ENCODE peak calls at places on chromosomes 12 and 14, in four cellular contexts. One of them, this sample, is unnamed.

GRCh38 chr14:20998674-20999366 is at the start of gene SLC39A2:
- DNase-seq in suprapubic skin: peak
- DNase-seq in psoas muscle: peak
- DNase-seq in uterus: no peak
- DNase-seq in this sample: no peak

GRCh38 chr12:89469361-89469760 is 55.2 kb downstream of the GALNT4 start:
- DNase-seq in suprapubic skin: no peak
- DNase-seq in psoas muscle: no peak
- DNase-seq in uterus: no peak
- DNase-seq in this sample: no peak

GRCh38 chr12:64232201-64232600 is 10.1 kb upstream of the KICS2 start:
- DNase-seq in suprapubic skin: no peak
- DNase-seq in psoas muscle: no peak
- DNase-seq in uterus: no peak
- DNase-seq in this sample: no peak

GRCh38 chr12:110252716-110253115 is 28.3 kb upstream of the ATP2A2 start:
- DNase-seq in suprapubic skin: no peak
- DNase-seq in psoas muscle: no peak
- DNase-seq in uterus: no peak
- DNase-seq in this sample: no peak

GRCh38 chr12:129193263-129193871 is 340.1 kb downstream of the GLT1D1 start:
- DNase-seq in suprapubic skin: no peak
- DNase-seq in psoas muscle: no peak
- DNase-seq in uterus: no peak
- DNase-seq in this sample: no peak

GRCh38 chr12:65620026-65620425 is 204.3 kb upstream of the HMGA2 start:
- DNase-seq in suprapubic skin: no peak
- DNase-seq in psoas muscle: no peak
- DNase-seq in uterus: no peak
- DNase-seq in this sample: no peak

GRCh38 chr12:47903151-47903611 is 1.6 kb downstream of the VDR start:
- DNase-seq in suprapubic skin: no peak
- DNase-seq in psoas muscle: peak
- DNase-seq in uterus: no peak
- DNase-seq in this sample: no peak

GRCh38 chr14:57266060-57266459 is 2.6 kb downstream of the EXOC5 start:
- DNase-seq in suprapubic skin: no peak
- DNase-seq in psoas muscle: no peak
- DNase-seq in uterus: no peak
- DNase-seq in this sample: no peak

GRCh38 chr12:48285751-48286650 is 64.7 kb downstream of the ZNF641 start:
- DNase-seq in suprapubic skin: no peak
- DNase-seq in psoas muscle: no peak
- DNase-seq in uterus: no peak
- DNase-seq in this sample: no peak

GRCh38 chr12:131863711-131864396 is 30.6 kb upstream of the ULK1 start:
- DNase-seq in suprapubic skin: peak
- DNase-seq in psoas muscle: no peak
- DNase-seq in uterus: no peak
- DNase-seq in this sample: no peak

GRCh38 chr14:98940693-98941437 is 331.1 kb downstream of the BCL11B start:
- DNase-seq in suprapubic skin: peak
- DNase-seq in psoas muscle: no peak
- DNase-seq in uterus: no peak
- DNase-seq in this sample: no peak

GRCh38 chr14:64766430-64767151 is 62.4 kb downstream of the PLEKHG3 start:
- DNase-seq in suprapubic skin: no peak
- DNase-seq in psoas muscle: no peak
- DNase-seq in uterus: no peak
- DNase-seq in this sample: no peak

GRCh38 chr14:23894687-23895419 is 58.7 kb upstream of the DHRS4 start:
- DNase-seq in suprapubic skin: no peak
- DNase-seq in psoas muscle: no peak
- DNase-seq in uterus: no peak
- DNase-seq in this sample: no peak

GRCh38 chr14:23899788-23900187 is 53.8 kb upstream of the DHRS4 start:
- DNase-seq in suprapubic skin: no peak
- DNase-seq in psoas muscle: no peak
- DNase-seq in uterus: no peak
- DNase-seq in this sample: no peak

DNA sequence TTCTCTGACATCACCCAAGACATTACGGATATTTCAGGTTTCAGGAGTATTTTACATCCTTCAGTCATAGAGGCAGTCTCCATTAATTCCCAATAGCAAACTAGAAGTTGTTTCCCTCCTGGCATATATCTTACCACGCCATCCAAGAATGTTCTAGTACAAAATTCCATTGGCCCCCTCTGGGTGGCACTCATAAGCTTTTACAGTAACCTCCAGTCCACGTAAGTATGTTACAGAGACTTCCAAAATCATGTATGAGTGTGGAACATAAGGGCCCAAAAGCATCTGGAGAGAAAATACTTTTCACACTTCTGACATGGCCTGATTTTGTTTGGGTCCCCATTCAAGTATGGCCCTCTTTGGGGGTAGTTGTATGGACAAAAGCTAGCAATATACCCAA is 58.1 kb upstream of the DHRS4 start:
- DNase-seq in suprapubic skin: no peak
- DNase-seq in psoas muscle: no peak
- DNase-seq in uterus: no peak
- DNase-seq in this sample: no peak
- TF ChIP-seq CTCF in suprapubic skin: no peak
- TF ChIP-seq CTCF in psoas muscle: no peak
- TF ChIP-seq CTCF in uterus: no peak
- TF ChIP-seq CTCF in this sample: no peak

GRCh38 chr12:103751600-103751999 is 89.4 kb downstream of the NT5DC3 start:
- DNase-seq in suprapubic skin: no peak
- DNase-seq in psoas muscle: no peak
- DNase-seq in uterus: no peak
- DNase-seq in this sample: no peak
- TF ChIP-seq CTCF in suprapubic skin: no peak
- TF ChIP-seq CTCF in psoas muscle: no peak
- TF ChIP-seq CTCF in uterus: no peak
- TF ChIP-seq CTCF in this sample: no peak

DNA sequence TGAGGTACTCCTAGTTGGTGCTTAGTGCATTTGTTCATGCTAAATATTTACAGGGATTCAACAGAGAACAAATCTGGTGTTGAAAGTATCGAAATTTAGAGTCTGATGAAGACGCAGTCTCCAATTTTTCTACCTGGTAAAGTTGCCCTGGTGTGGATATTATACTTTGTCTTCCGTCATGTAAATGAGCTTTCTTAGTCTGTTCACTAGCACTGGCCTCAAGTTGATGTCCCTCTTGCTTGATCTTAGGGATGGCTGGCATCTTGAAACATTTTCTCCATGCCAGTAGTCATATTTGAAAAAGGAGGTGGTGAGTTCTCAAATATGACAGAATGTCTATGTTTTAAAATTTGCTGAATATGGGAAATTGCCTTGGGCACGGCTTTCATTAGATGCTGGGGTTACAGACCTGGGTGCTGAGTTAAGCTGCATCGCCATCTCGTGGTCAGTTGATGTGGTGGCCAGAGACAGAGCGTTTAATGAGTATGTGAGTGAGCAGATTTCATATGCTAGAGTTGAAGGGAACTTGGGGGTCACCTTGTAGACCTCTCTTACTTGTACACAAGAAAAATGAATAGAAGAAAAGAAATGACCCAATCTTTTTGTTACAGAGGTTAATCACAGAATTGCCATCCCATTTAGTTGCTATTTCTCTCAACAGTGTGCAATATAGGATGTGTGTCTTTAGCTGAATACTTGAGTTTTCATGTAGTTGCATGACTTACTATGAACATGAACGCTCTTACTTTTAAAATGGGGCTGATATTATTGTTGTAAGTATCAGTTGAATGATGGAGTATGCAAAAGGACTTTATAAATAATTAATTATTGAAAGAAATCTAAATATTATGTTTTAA is 172.8 kb upstream of the DCN start:
- DNase-seq in suprapubic skin: peak
- DNase-seq in psoas muscle: peak
- DNase-seq in uterus: peak
- DNase-seq in this sample: peak
- TF ChIP-seq CTCF in suprapubic skin: peak
- TF ChIP-seq CTCF in psoas muscle: peak
- TF ChIP-seq CTCF in uterus: peak
- TF ChIP-seq CTCF in this sample: no peak

GRCh38 chr12:59651230-59651920 is 55.5 kb downstream of the SLC16A7 start:
- DNase-seq in suprapubic skin: no peak
- DNase-seq in psoas muscle: no peak
- DNase-seq in uterus: no peak
- DNase-seq in this sample: no peak

GRCh38 chr12:59654061-59654460 is 58.2 kb downstream of the SLC16A7 start:
- DNase-seq in suprapubic skin: no peak
- DNase-seq in psoas muscle: no peak
- DNase-seq in uterus: no peak
- DNase-seq in this sample: no peak

GRCh38 chr12:59649203-59649602 is 53.4 kb downstream of the SLC16A7 start:
- DNase-seq in suprapubic skin: no peak
- DNase-seq in psoas muscle: no peak
- DNase-seq in uterus: no peak
- DNase-seq in this sample: no peak

GRCh38 chr12:59652098-59652497 is 56.3 kb downstream of the SLC16A7 start:
- DNase-seq in suprapubic skin: no peak
- DNase-seq in psoas muscle: no peak
- DNase-seq in uterus: no peak
- DNase-seq in this sample: no peak

GRCh38 chr12:59650594-59651229 is 54.9 kb downstream of the SLC16A7 start:
- DNase-seq in suprapubic skin: no peak
- DNase-seq in psoas muscle: no peak
- DNase-seq in uterus: no peak
- DNase-seq in this sample: no peak
- TF ChIP-seq CTCF in suprapubic skin: no peak
- TF ChIP-seq CTCF in psoas muscle: no peak
- TF ChIP-seq CTCF in uterus: no peak
- TF ChIP-seq CTCF in this sample: no peak

DNA sequence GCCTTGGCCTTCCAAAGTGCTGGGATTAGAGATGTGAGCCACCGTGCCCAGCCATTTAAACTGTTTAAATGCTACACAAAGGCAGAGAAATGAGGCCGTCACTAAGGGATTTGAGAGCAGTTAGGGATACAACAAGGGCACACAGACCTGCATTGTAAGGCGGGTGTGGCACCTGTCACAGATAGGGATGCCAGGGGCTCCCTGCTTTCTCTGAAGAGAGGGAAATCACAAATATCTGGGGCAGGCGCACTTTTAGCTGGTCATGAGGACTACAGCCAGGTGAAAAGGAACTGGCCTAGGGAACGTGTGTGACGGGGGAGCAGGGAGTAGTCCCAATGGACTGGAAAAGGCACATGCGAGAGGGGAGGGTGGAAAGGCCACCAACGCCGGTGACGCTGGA is 9.7 kb downstream of the SSH1 start:
- DNase-seq in suprapubic skin: no peak
- DNase-seq in psoas muscle: no peak
- DNase-seq in uterus: no peak
- DNase-seq in this sample: no peak
- TF ChIP-seq CTCF in suprapubic skin: no peak
- TF ChIP-seq CTCF in psoas muscle: no peak
- TF ChIP-seq CTCF in uterus: no peak
- TF ChIP-seq CTCF in this sample: no peak

GRCh38 chr12:122835693-122836026 is 403 bp downstream of the HIP1R start:
- DNase-seq in suprapubic skin: no peak
- DNase-seq in psoas muscle: no peak
- DNase-seq in uterus: no peak
- DNase-seq in this sample: no peak
- TF ChIP-seq CTCF in suprapubic skin: no peak
- TF ChIP-seq CTCF in psoas muscle: no peak
- TF ChIP-seq CTCF in uterus: no peak
- TF ChIP-seq CTCF in this sample: no peak

DNA sequence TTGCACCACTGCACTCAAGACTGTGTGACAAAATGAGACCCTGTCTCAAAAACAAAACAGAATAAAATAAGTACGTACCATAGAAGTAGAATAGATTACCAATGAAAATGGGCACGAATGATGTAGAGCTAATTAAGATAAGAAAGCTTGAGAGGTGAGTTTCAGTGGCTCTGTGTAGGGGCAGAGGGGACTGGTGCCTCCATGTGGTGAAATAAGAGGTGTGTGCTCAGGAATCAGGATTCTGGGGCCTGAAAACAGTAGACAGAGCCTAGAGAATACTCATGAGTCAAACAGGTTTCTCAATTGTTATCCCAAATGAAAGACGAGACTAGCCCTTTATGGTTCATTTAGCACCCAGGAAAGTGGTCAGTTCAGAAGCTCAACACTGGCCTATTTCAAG is 1145.1 kb downstream of the FLRT2 start:
- DNase-seq in suprapubic skin: no peak
- DNase-seq in psoas muscle: no peak
- DNase-seq in uterus: no peak
- DNase-seq in this sample: no peak
- TF ChIP-seq CTCF in suprapubic skin: no peak
- TF ChIP-seq CTCF in psoas muscle: no peak
- TF ChIP-seq CTCF in uterus: no peak
- TF ChIP-seq CTCF in this sample: no peak

This sample was measured in omental fat pad.